ENCODE peak calls at places on chromosomes 7 and 10, in five cellular contexts. One of them, this sample, is unnamed. For H4K20me1 and H3K36me3, the result is how much of the 10 kb centered on the place peaks cover.

GRCh38 chr7:37110641-37111421 is 337.8 kb downstream of the ELMO1 start:
- DNase-seq in SK-N-SH: no peak
- DNase-seq in GM23338: no peak
- DNase-seq in PC-9: no peak
- DNase-seq in IMR-90: no peak
- DNase-seq in this sample: no peak

GRCh38 chr7:138608292-138608691 is 92.9 kb downstream of the SVOPL start:
- DNase-seq in SK-N-SH: no peak
- DNase-seq in PC-9: no peak
- DNase-seq in GM23338: no peak
- DNase-seq in IMR-90: peak
- DNase-seq in this sample: no peak

GRCh38 chr7:7251742-7252141 is 69.4 kb downstream of the C1GALT1 start:
- DNase-seq in PC-9: no peak
- DNase-seq in SK-N-SH: no peak
- DNase-seq in IMR-90: no peak
- DNase-seq in GM23338: no peak
- DNase-seq in this sample: no peak

GRCh38 chr7:20307119-20307518 is 23.6 kb upstream of the ITGB8 start:
- DNase-seq in PC-9: no peak
- DNase-seq in IMR-90: peak
- DNase-seq in SK-N-SH: no peak
- DNase-seq in GM23338: peak
- DNase-seq in this sample: no peak

GRCh38 chr7:71637578-71637977 is 505.6 kb downstream of the GALNT17 start:
- DNase-seq in IMR-90: no peak
- DNase-seq in PC-9: no peak
- DNase-seq in GM23338: no peak
- DNase-seq in SK-N-SH: no peak
- DNase-seq in this sample: no peak

GRCh38 chr10:110002801-110003523 is 4.8 kb upstream of the ADD3 start:
- DNase-seq in IMR-90: no peak
- DNase-seq in SK-N-SH: no peak
- DNase-seq in PC-9: no peak
- DNase-seq in GM23338: peak
- DNase-seq in this sample: no peak

GRCh38 chr10:118982366-118982765 is 47.1 kb upstream of the NANOS1 start:
- DNase-seq in GM23338: no peak
- DNase-seq in SK-N-SH: no peak
- DNase-seq in PC-9: no peak
- DNase-seq in IMR-90: no peak
- DNase-seq in this sample: no peak

GRCh38 chr7:4641091-4641666 is 40.9 kb upstream of the FOXK1 start:
- DNase-seq in PC-9: no peak
- DNase-seq in SK-N-SH: no peak
- DNase-seq in GM23338: no peak
- DNase-seq in IMR-90: no peak
- DNase-seq in this sample: no peak

GRCh38 chr7:82419200-82419599 is 24.4 kb downstream of the CACNA2D1 start:
- DNase-seq in PC-9: no peak
- DNase-seq in GM23338: no peak
- DNase-seq in SK-N-SH: peak
- DNase-seq in IMR-90: no peak
- DNase-seq in this sample: no peak

GRCh38 chr7:77550586-77550985 is 13.5 kb downstream of the PTPN12 start:
- DNase-seq in PC-9: no peak
- DNase-seq in IMR-90: peak
- DNase-seq in SK-N-SH: no peak
- DNase-seq in GM23338: no peak
- DNase-seq in this sample: no peak

GRCh38 chr10:89164080-89164479 is 43.0 kb downstream of the CH25H start:
- DNase-seq in PC-9: no peak
- DNase-seq in GM23338: no peak
- DNase-seq in IMR-90: no peak
- DNase-seq in SK-N-SH: no peak
- DNase-seq in this sample: no peak

DNA sequence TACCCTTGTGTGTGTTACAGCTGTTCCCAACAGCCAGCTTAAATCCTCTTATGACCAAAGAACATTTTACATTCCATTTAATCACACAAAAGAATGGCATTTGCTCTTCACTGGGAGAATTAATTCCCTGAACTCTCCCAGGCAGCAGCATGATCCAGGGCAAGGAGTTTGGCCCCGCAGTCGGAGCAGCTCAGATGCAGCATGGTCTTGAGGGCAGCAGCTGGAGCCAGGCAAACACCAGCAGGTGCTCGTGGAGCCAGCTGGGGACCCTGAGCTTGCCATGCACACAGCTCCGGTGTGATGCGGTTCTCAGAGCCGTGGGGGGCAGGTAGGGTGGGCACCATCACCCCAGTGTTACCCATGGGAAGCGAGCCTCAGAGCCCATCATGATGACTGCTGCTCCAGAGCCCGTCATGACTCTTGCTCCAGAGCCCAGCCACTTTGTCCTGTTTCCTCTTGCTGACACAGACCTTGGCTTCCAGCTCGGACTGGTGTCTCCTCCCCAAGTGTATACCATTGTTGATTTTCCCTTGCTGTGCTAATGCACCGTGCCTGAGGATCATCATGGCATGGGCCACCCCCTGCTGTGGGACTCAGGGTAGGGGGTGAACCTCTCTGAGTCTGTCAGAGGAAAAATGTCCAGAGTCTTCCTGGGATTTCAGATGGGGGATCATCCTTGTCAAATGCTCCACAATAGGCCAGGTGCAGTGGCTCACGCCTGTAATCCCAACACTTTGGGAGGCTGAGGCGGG is 75.8 kb downstream of the ZRANB1 start:
- DNase-seq in SK-N-SH: no peak
- DNase-seq in GM23338: no peak
- DNase-seq in IMR-90: no peak
- DNase-seq in PC-9: no peak
- DNase-seq in this sample: peak
- H4K20me1 ChIP-seq in SK-N-SH: half or more
- H4K20me1 ChIP-seq in GM23338: half or more
- H4K20me1 ChIP-seq in IMR-90: half or more
- H4K20me1 ChIP-seq in PC-9: under half
- H4K20me1 ChIP-seq in this sample: half or more

GRCh38 chr7:56063882-56064625 is at the start of gene SUMF2:
- DNase-seq in GM23338: peak
- DNase-seq in IMR-90: peak
- DNase-seq in SK-N-SH: peak
- DNase-seq in PC-9: peak
- DNase-seq in this sample: peak

GRCh38 chr7:56062382-56062781 is 1.7 kb upstream of the SUMF2 start:
- DNase-seq in GM23338: no peak
- DNase-seq in PC-9: no peak
- DNase-seq in IMR-90: peak
- DNase-seq in SK-N-SH: no peak
- DNase-seq in this sample: peak

DNA sequence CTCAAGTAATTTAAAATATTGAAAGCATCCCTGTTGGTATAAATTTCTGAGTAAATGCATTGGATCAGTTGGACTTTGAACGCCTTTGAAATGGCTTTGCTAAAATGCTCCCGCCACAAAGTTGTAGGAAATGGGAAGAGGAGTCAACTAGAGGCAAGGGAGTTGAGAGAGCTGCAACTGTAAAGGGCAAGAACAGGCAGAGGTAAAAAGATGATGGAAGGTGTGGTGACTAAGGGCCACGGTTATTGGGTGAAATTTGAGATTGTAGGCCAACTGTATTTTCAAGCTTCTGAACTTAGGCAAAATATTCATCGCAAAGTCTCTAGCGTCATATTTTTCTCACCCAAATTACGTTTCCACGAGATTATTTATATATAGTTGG is 595 bp upstream of the SUMF2 start:
- DNase-seq in IMR-90: no peak
- DNase-seq in SK-N-SH: no peak
- DNase-seq in GM23338: peak
- DNase-seq in PC-9: no peak
- DNase-seq in this sample: no peak
- H3K36me3 ChIP-seq in IMR-90: under half
- H3K36me3 ChIP-seq in SK-N-SH: half or more
- H3K36me3 ChIP-seq in GM23338: under half
- H3K36me3 ChIP-seq in PC-9: half or more
- H3K36me3 ChIP-seq in this sample: under half

DNA sequence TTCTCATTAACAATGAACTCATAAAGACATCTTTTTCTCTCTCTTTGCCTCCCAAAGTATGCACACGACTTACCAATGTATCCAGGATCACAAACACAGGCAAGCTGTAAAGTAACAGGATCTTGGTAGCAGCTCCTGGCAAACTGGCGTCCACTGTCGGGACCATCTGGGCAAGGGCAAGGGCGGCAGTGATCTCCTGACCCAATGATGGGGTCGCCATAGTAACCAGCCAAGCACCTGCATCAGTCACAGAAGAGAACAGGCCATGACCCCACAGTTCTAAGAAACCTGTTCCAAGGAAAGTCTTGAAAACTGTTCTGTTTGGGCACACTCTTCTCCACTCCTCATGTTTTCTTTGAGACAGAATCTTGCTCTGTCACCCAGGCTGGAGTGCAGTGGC is 47.6 kb downstream of the LAMB1 start:
- DNase-seq in SK-N-SH: no peak
- DNase-seq in IMR-90: no peak
- DNase-seq in GM23338: no peak
- DNase-seq in PC-9: no peak
- DNase-seq in this sample: no peak
- H4K20me1 ChIP-seq in SK-N-SH: under half
- H4K20me1 ChIP-seq in IMR-90: under half
- H4K20me1 ChIP-seq in GM23338: under half
- H4K20me1 ChIP-seq in PC-9: under half
- H4K20me1 ChIP-seq in this sample: under half

DNA sequence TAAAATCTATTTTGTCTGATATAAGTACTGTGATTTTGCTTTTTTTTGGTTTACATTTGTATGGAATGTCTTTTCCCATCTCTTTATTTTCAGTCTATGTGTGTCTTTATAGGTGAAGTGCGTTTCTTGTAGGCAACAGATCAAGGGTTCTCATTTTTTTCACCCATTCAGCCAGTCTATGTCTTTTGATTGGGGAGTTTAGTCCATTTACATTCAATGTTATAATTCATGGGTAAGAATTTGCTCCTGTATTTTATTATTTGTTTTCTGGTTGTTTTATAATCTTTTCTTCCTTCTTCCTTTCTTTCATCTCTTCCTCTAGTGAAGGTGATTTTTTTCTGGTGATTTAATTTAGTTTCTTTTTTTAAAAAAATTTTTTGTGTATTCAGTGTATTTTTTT is 104.8 kb upstream of the TMEM229A start:
- DNase-seq in GM23338: no peak
- DNase-seq in IMR-90: no peak
- DNase-seq in SK-N-SH: no peak
- DNase-seq in PC-9: no peak
- DNase-seq in this sample: no peak
- H3K36me3 ChIP-seq in GM23338: under half
- H3K36me3 ChIP-seq in IMR-90: under half
- H3K36me3 ChIP-seq in SK-N-SH: under half
- H3K36me3 ChIP-seq in PC-9: under half
- H3K36me3 ChIP-seq in this sample: under half

GRCh38 chr10:92327445-92328433 is 36.8 kb downstream of the MARCHF5 start:
- DNase-seq in PC-9: no peak
- DNase-seq in SK-N-SH: no peak
- DNase-seq in GM23338: no peak
- DNase-seq in IMR-90: no peak
- DNase-seq in this sample: no peak
- H4K20me1 ChIP-seq in PC-9: under half
- H4K20me1 ChIP-seq in SK-N-SH: under half
- H4K20me1 ChIP-seq in GM23338: under half
- H4K20me1 ChIP-seq in IMR-90: under half
- H4K20me1 ChIP-seq in this sample: under half

This sample was measured in osteoblast.